ENCODE peak calls at places on chromosomes 4 and X, in four cellular contexts. X, M, V and C are unnamed samples.

GRCh38 chrX:107673933-107674479 is 45.7 kb downstream of the PRPS1 start:
- DNase-seq in X (peak), M (no peak), V (peak), C (peak)

GRCh38 chrX:125101971-125102750 is 217.5 kb upstream of the TEX13C start:
- DNase-seq in X (no peak), M (no peak), V (no peak), C (no peak)

GRCh38 chr4:165872443-165873297 is at the start of gene TLL1:
- DNase-seq in X (peak), M (no peak), V (no peak), C (peak)

GRCh38 chr4:81723927-81724587 is 252.3 kb upstream of the RASGEF1B start:
- DNase-seq in X (peak), M (no peak), V (no peak), C (no peak)

GRCh38 chr4:163595590-163595989 is 101.1 kb downstream of the TMA16 start:
- DNase-seq in X (no peak), M (no peak), V (no peak), C (no peak)

GRCh38 chr4:8090312-8090711 is 68.3 kb downstream of the ABLIM2 start:
- DNase-seq in X (no peak), M (peak), V (no peak), C (peak)

GRCh38 chr4:113080050-113080449 is 30.6 kb downstream of the ANK2 start:
- DNase-seq in X (no peak), M (no peak), V (no peak), C (no peak)

GRCh38 chr4:185538806-185539205 is 3.5 kb upstream of the PDLIM3 start:
- DNase-seq in X (no peak), M (no peak), V (no peak), C (no peak)

GRCh38 chr4:184688447-184688846 is 38.9 kb downstream of the PRIMPOL start:
- DNase-seq in X (peak), M (peak), V (no peak), C (no peak)

GRCh38 chr4:52107745-52108144 is 56.6 kb downstream of the SPATA18 start:
- DNase-seq in X (no peak), M (no peak), V (no peak), C (no peak)

GRCh38 chrX:153878969-153879653 is 6.9 kb downstream of the L1CAM start:
- DNase-seq in X (no peak), M (no peak), V (no peak), C (no peak)

GRCh38 chr4:30720656-30721352 is 635 bp downstream of the PCDH7 start:
- DNase-seq in X (peak), M (no peak), V (peak), C (peak)

GRCh38 chrX:11758400-11759171 is 549 bp downstream of the MSL3 start:
- DNase-seq in X (peak), M (no peak), V (peak), C (peak)
- TF ChIP-seq CTCF in X (peak), M (peak), V (peak), C (peak)

DNA sequence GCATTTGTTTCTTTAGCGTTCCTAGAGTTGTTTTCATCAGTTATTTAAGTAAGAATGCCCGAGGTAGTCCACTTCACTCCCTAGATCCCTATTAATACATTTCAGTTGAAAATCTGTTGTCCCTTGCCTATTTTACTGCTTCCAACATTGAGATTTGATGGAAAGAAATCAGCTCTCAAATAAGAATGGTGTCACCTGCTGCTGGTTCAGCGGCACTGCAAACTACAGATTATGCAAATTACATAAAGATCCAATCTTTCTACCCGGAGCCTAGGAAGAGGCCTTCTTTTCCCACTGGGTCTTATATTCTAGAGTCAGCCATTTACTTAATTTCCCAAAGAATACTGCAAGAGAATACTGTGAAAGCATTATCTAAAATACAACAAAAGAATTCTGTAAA is 597.6 kb upstream of the MAGEB2 start:
- DNase-seq in X (peak), M (no peak), V (no peak), C (no peak)
- TF ChIP-seq CTCF in X (peak), M (peak), V (no peak), C (peak)

GRCh38 chr4:162456106-162456505 is 292.3 kb upstream of the FSTL5 start:
- DNase-seq in X (no peak), M (no peak), V (no peak), C (no peak)
- TF ChIP-seq CTCF in X (no peak), M (no peak), V (no peak), C (no peak)

DNA sequence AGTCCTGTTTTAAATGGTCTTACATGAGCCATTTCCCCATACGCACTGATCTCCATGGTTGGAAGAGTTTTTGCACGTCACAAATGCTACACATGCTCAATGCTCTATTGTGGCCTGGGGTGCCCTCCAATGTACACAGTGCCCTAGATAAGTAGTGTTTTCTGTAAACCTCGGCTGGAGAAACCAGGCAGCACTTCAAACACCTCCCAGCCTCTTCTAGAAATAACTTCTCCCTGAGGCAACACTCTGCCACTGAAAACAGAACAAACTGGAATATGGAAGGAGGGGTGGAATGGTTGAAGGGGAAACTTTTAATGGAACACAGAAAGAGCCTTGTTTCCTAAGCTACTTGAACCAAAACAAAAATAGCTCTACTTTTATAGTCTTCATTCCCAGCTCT is 123.9 kb upstream of the CBR4 start:
- DNase-seq in X (no peak), M (no peak), V (peak), C (no peak)
- TF ChIP-seq CTCF in X (no peak), M (no peak), V (no peak), C (no peak)

GRCh38 chrX:128518508-128518907 is 466.3 kb upstream of the ACTRT1 start:
- DNase-seq in X (no peak), M (no peak), V (no peak), C (no peak)
- TF ChIP-seq CTCF in X (no peak), M (no peak), V (no peak), C (peak)

GRCh38 chrX:63050225-63050624 is 300.9 kb downstream of the SPIN4 start:
- DNase-seq in X (no peak), M (no peak), V (no peak), C (no peak)
- TF ChIP-seq CTCF in X (no peak), M (no peak), V (no peak), C (no peak)

GRCh38 chr4:19969492-19969891 is 282.2 kb upstream of the SLIT2 start:
- DNase-seq in X (peak), M (no peak), V (no peak), C (no peak)
- TF ChIP-seq CTCF in X (peak), M (no peak), V (no peak), C (peak)

DNA sequence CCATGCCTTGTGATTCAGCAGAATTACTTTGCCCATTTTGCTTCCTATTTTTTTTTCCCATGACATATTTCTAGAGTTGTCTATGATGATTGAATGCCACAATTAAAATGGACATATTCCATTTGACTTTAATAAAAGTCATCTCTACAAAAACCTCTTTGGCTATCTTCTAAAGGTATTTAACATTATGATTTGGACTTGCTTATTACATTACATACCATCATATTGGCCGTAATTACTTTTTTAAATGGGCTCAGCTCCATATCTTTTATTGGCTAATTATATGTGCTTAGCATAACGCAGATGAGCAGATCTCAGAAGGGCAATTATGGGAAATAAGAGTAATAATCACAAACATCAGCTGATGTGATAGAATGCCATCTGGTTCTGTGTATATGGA is 4.5 kb upstream of the LNX1 start:
- DNase-seq in X (no peak), M (no peak), V (no peak), C (no peak)
- TF ChIP-seq CTCF in X (no peak), M (no peak), V (no peak), C (no peak)

DNA sequence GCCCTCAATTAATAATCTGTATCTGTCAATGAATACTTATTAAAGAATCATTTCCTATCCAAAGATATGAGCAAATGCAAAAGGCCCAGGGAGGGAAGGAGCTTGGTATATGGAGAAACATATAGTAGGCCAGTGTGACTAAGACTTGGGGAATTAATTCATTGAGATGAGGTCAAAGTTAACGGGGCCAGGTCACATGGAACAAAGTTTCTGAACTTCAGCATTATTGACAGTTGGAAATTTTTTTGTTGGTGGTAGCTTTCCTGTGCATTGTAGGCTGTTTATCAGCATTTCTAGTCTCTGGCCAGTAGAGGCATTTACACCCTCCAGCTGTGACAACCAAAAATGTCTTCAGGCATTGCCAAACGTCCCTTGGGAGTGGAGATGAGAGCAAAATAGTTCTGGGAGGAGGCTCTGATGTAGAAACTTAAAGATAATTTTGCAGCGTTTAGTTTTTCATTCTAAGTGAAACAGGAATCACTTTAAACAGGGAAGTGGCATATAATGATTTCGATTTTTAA is 202.0 kb downstream of the SLC4A4 start:
- DNase-seq in X (no peak), M (no peak), V (no peak), C (no peak)
- TF ChIP-seq CTCF in X (peak), M (no peak), V (no peak), C (peak)